ENCODE peak calls at places on chromosomes 12 and 14, in nine cellular contexts. W is tibial artery, H is HepG2, S is body of pancreas, Z is NT2/D1, B is spleen, G is right cardiac atrium, R is GM23248, P is left lung. M is an unnamed sample. For H3K4me1, the result is how much of the 10 kb centered on the place peaks cover.

GRCh38 chr12:3170423-3171194 is 93.4 kb downstream of the TSPAN9 start:
- DNase-seq in S (no peak), Z (no peak), W (no peak), G (no peak), R (peak), B (no peak), P (no peak), H (no peak), M (no peak)

GRCh38 chr12:14482886-14483285 is 84.8 kb downstream of the PLBD1 start:
- DNase-seq in W (no peak), H (no peak), S (no peak), Z (no peak), R (no peak), B (no peak), P (no peak), G (no peak), M (no peak)

GRCh38 chr14:34461334-34462131 is 507 bp downstream of the SPTSSA start:
- DNase-seq in H (peak), P (no peak), S (peak), R (peak), G (peak), W (peak), B (no peak), Z (peak), M (peak)

GRCh38 chr12:25800101-25800500 is 158.4 kb upstream of the RASSF8 start:
- DNase-seq in W (no peak), R (no peak), S (no peak), P (no peak), B (no peak), H (no peak), G (no peak), Z (no peak), M (no peak)

GRCh38 chr12:65634061-65634460 is 190.2 kb upstream of the HMGA2 start:
- DNase-seq in B (no peak), S (no peak), G (no peak), H (no peak), Z (no peak), P (no peak), R (no peak), W (no peak), M (no peak)

GRCh38 chr12:102879144-102879763 is 37.8 kb downstream of the PAH start:
- DNase-seq in G (peak), S (peak), W (peak), R (peak), P (no peak), B (no peak), H (no peak), Z (peak), M (peak)

GRCh38 chr12:46907791-46908190 is 82.0 kb upstream of the SLC38A4 start:
- DNase-seq in Z (no peak), G (no peak), P (no peak), H (no peak), B (no peak), S (no peak), R (no peak), W (no peak), M (no peak)

GRCh38 chr14:39005044-39005736 is 97.8 kb downstream of the SEC23A start:
- DNase-seq in S (no peak), G (peak), R (no peak), P (no peak), B (no peak), H (no peak), W (no peak), Z (no peak), M (no peak)

GRCh38 chr12:29050503-29050902 is 98.6 kb upstream of the FAR2 start:
- DNase-seq in S (no peak), Z (no peak), G (no peak), P (no peak), B (no peak), W (no peak), R (no peak), H (no peak), M (no peak)

GRCh38 chr14:61466249-61466904 is 145.0 kb downstream of the PRKCH start:
- DNase-seq in S (peak), H (peak), B (no peak), Z (peak), W (peak), R (peak), G (peak), P (no peak), M (no peak)

GRCh38 chr14:33118653-33119052 is 180.0 kb downstream of the NPAS3 start:
- DNase-seq in W (no peak), R (no peak), G (no peak), H (no peak), P (no peak), B (no peak), S (no peak), Z (no peak), M (no peak)

GRCh38 chr12:59345406-59345805 is 250.4 kb upstream of the SLC16A7 start:
- DNase-seq in H (no peak), W (no peak), P (no peak), G (no peak), S (no peak), R (no peak), Z (no peak), B (no peak), M (no peak)

GRCh38 chr14:72594099-72594901 is 299.6 kb downstream of the DPF3 start:
- DNase-seq in W (no peak), G (no peak), Z (no peak), B (no peak), P (no peak), S (no peak), R (no peak), H (no peak), M (no peak)

GRCh38 chr14:99430491-99430890 is 50.2 kb downstream of the SETD3 start:
- DNase-seq in Z (no peak), S (peak), B (peak), G (no peak), R (peak), H (no peak), W (no peak), P (no peak), M (peak)

GRCh38 chr12:115102450-115102849 is 418.5 kb upstream of the TBX3 start:
- DNase-seq in P (no peak), W (no peak), Z (no peak), H (no peak), B (no peak), G (peak), R (peak), S (no peak), M (no peak)

GRCh38 chr12:92938623-92939022 is 9.5 kb upstream of the EEA1 start:
- DNase-seq in G (no peak), W (no peak), R (no peak), Z (no peak), H (no peak), S (no peak), P (no peak), B (no peak), M (no peak)

GRCh38 chr14:53929871-53930685 is 26.5 kb downstream of the BMP4 start:
- DNase-seq in R (no peak), P (no peak), G (no peak), W (no peak), H (no peak), Z (no peak), S (peak), B (no peak), M (peak)

GRCh38 chr12:108356902-108357806 is 18.0 kb upstream of the CMKLR1 start:
- DNase-seq in G (no peak), H (no peak), R (no peak), W (no peak), S (no peak), B (no peak), Z (no peak), P (no peak), M (no peak)

GRCh38 chr14:103356151-103356766 is 22.2 kb downstream of the EIF5 start:
- DNase-seq in B (no peak), Z (no peak), P (no peak), S (no peak), H (no peak), G (no peak), W (no peak), R (no peak), M (no peak)

GRCh38 chr12:117047810-117048584 is 51.2 kb downstream of the TESC start:
- DNase-seq in P (no peak), Z (peak), R (no peak), B (no peak), G (peak), S (peak), W (no peak), H (peak), M (no peak)

GRCh38 chr14:103734081-103734888 is 18.7 kb downstream of the ZFYVE21 start:
- DNase-seq in W (peak), B (peak), S (no peak), G (no peak), R (no peak), P (peak), Z (no peak), H (no peak), M (no peak)

GRCh38 chr12:3964404-3964803 is 91.2 kb upstream of the PARP11 start:
- DNase-seq in H (peak), W (no peak), Z (peak), S (peak), R (no peak), G (no peak), B (no peak), P (no peak), M (no peak)

GRCh38 chr14:77372304-77372841 is 4.5 kb downstream of the TMED8 start:
- DNase-seq in W (no peak), Z (no peak), S (no peak), B (no peak), H (peak), G (no peak), R (peak), P (no peak), M (no peak)

GRCh38 chr12:27615331-27615891 is 80.8 kb upstream of the REP15 start:
- DNase-seq in Z (no peak), R (peak), H (no peak), B (no peak), W (no peak), G (no peak), P (no peak), S (no peak), M (peak)

GRCh38 chr12:130571734-130572133 is 144.4 kb downstream of the RIMBP2 start:
- DNase-seq in B (no peak), P (no peak), W (no peak), S (no peak), H (no peak), Z (no peak), G (no peak), R (no peak), M (no peak)

GRCh38 chr12:214005-214736 is at the start of gene SLC6A12:
- DNase-seq in R (peak), B (peak), G (no peak), W (no peak), P (no peak), S (no peak), H (peak), Z (peak), M (no peak)

DNA sequence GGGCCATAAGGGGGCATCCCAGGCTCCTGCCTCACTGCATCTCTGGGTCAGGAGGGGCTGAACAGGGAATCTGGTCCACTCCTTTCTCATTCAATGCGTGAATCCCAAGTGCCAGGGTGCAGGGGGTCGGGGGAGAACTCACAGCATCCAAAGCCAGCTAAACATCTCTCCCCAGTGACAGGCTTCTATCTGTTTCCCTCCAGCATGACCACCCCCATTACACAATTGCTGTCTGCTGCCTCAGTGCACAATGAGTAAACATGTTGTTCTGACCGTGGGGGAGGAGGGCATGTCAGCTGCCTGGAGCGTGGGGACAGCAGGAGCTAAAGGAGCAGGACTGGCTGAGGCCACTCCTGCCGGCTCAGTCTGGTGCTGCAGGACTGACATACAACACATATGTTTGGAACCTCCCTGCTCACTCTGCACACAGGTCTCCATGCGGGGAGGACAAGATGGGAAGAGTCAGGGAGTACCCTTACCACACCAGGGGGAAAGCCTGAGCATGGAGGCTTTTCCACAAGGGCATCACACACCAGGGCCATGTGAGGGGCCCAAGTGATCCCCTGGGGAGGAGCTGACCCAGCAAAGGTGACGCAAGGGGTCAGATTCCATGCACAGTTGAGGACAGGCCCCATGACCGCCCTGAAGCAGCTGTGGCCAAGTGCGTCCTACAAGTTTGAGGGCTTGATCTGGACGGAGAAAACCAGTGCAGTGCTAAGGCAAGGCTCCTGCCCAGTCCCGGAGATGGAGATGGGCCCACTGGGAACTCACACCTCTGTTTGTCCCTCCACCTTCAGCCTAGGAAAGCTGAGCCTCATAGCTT is 1.4 kb downstream of the TNS2 start:
- DNase-seq in B (no peak), S (peak), R (peak), Z (no peak), H (peak), P (peak), G (peak), W (peak), M (no peak)
- H3K4me3 ChIP-seq in B (peak), S (no peak), R (peak), Z (no peak), H (peak), P (peak), G (peak), W (peak), M (no peak)

GRCh38 chr12:121534495-121535148 is 46.2 kb downstream of the KDM2B start:
- DNase-seq in P (peak), R (no peak), G (no peak), W (no peak), Z (peak), B (no peak), S (no peak), H (no peak), M (no peak)
- H3K4me1 ChIP-seq in P (half or more), R (under half), G (under half), W (under half), Z (under half), B (half or more), S (under half), H (under half), M (under half)

GRCh38 chr14:97707603-97708002 is 910.4 kb downstream of the VRK1 start:
- DNase-seq in H (no peak), R (no peak), P (no peak), B (no peak), W (no peak), S (no peak), G (no peak), Z (no peak), M (no peak)

GRCh38 chr14:97705976-97706375 is 908.8 kb downstream of the VRK1 start:
- DNase-seq in P (no peak), W (no peak), B (no peak), Z (no peak), R (no peak), H (no peak), S (no peak), G (no peak), M (no peak)

GRCh38 chr14:97705107-97705506 is 907.9 kb downstream of the VRK1 start:
- DNase-seq in G (no peak), R (no peak), H (no peak), B (no peak), W (no peak), S (no peak), P (no peak), Z (no peak), M (no peak)

GRCh38 chr14:97704316-97704715 is 907.1 kb downstream of the VRK1 start:
- DNase-seq in R (no peak), P (no peak), B (no peak), S (no peak), G (no peak), H (no peak), Z (no peak), W (no peak), M (no peak)

GRCh38 chr14:97706814-97707213 is 909.6 kb downstream of the VRK1 start:
- DNase-seq in H (no peak), P (no peak), S (no peak), G (no peak), R (no peak), W (no peak), B (no peak), Z (no peak), M (no peak)
- H3K4me3 ChIP-seq in H (no peak), P (no peak), S (no peak), G (no peak), R (no peak), W (no peak), B (peak), Z (no peak), M (no peak)

GRCh38 chr14:29682789-29683188 is 244.9 kb downstream of the PRKD1 start:
- DNase-seq in B (no peak), R (no peak), P (no peak), S (no peak), W (no peak), H (no peak), G (no peak), Z (no peak), M (no peak)
- H3K4me1 ChIP-seq in B (under half), R (under half), P (under half), S (under half), W (under half), H (under half), G (under half), Z (under half), M (under half)

GRCh38 chr12:101616027-101616494 is 21.3 kb downstream of the MYBPC1 start:
- DNase-seq in Z (no peak), W (no peak), H (peak), B (no peak), P (no peak), S (no peak), G (no peak), R (no peak), M (no peak)
- H3K4me3 ChIP-seq in Z (no peak), W (no peak), H (no peak), B (no peak), P (no peak), S (no peak), G (no peak), R (no peak), M (no peak)

DNA sequence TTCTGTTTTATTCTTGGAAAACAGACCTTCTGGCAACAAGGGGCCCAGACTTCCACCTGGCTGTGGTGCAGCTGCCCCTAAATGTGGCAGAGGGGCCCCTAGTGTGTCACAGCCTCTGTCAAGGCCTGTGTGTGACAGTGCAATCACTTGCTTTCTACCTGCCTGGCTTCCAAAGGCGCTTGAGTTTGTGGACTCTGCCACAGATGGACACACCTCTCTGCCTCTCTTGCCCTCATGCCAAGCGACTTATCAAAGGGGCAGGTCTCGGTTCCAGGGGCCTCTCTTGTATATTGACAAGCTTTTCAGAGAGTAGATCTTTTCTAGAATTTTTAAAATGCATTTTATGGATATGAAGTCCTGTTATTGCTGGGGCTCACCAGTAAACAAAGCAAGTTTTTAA is 217.2 kb downstream of the SLC15A4 start:
- DNase-seq in Z (no peak), B (no peak), R (no peak), H (no peak), P (no peak), G (no peak), S (no peak), W (no peak), M (no peak)
- H3K4me1 ChIP-seq in Z (under half), B (under half), R (under half), H (under half), P (under half), G (under half), S (under half), W (under half), M (under half)